ENCODE peak calls at places on chromosomes 16 and 17, in nine cellular contexts. O is SW 1271; Y is Caki2; V is left ventricle myocardium superior; P is MV-4-11; L is choroid plexus epithelial cell; G is AG09319; K is iPS DF 6.9; E is stimulated activated CD8-positive, alpha-beta memory T cell treated with anti-CD3 and anti-CD28 coated beads, Interleukin-15, amount 100 ng/mL, for 24 hours. F is an unnamed sample.

GRCh38 chr16:49588729-49589384 is 215.3 kb downstream of the C16orf78 start:
- DNase-seq in O (no peak), Y (no peak), V (no peak), P (no peak), L (peak; percentile 81), G (no peak), K (no peak), E (no peak), F (no peak)

GRCh38 chr17:49515196-49515770 is 20.2 kb downstream of the NGFR start:
- DNase-seq in O (no peak), Y (peak; percentile 88), V (peak; percentile 97), P (peak; percentile 99), L (peak; percentile 100), G (peak; percentile 97), K (no peak), E (no peak), F (peak; percentile 89)

GRCh38 chr17:63946440-63947363 is 14.6 kb upstream of the CD79B start:
- DNase-seq in O (no peak), Y (no peak), V (no peak), P (no peak), L (peak; percentile 47), G (no peak), K (no peak), E (no peak), F (no peak)

GRCh38 chr16:84259691-84260090 is 19.9 kb upstream of the KCNG4 start:
- DNase-seq in O (no peak), Y (no peak), V (no peak), P (no peak), L (no peak), G (no peak), K (no peak), E (no peak), F (no peak)

GRCh38 chr16:68973611-68974120 is 130.3 kb downstream of the TANGO6 start:
- DNase-seq in O (no peak), Y (no peak), V (no peak), P (no peak), L (no peak), G (no peak), K (no peak), E (no peak), F (no peak)

GRCh38 chr17:59361386-59361785 is 29.9 kb downstream of the YPEL2 start:
- DNase-seq in O (no peak), Y (peak; percentile 48), V (no peak), P (peak; percentile 11), L (peak; percentile 97), G (peak; percentile 84), K (no peak), E (no peak), F (no peak)

GRCh38 chr16:1310832-1311200 is 1.4 kb downstream of the UBE2I start:
- DNase-seq in O (no peak), Y (no peak), V (no peak), P (no peak), L (peak; percentile 44), G (no peak), K (no peak), E (no peak), F (no peak)

GRCh38 chr16:20910781-20911321 is 10.3 kb downstream of the LYRM1 start:
- DNase-seq in O (peak; percentile 33), Y (peak; percentile 61), V (no peak), P (peak; percentile 98), L (peak; percentile 89), G (peak; percentile 66), K (no peak), E (no peak), F (peak; percentile 61)

GRCh38 chr17:3687949-3688614 is 7.9 kb downstream of the P2RX5 start:
- DNase-seq in O (no peak), Y (no peak), V (no peak), P (no peak), L (no peak), G (no peak), K (no peak), E (no peak), F (no peak)

GRCh38 chr17:47872651-47873161 is 21.7 kb upstream of the SP6 start:
- DNase-seq in O (no peak), Y (no peak), V (no peak), P (no peak), L (peak; percentile 32), G (no peak), K (no peak), E (no peak), F (no peak)

GRCh38 chr17:59425085-59425901 is 93.8 kb downstream of the YPEL2 start:
- DNase-seq in O (no peak), Y (no peak), V (peak; percentile 66), P (peak; percentile 48), L (peak; percentile 79), G (no peak), K (no peak), E (no peak), F (no peak)

GRCh38 chr17:79909121-79909520 is 69.9 kb upstream of the CBX4 start:
- DNase-seq in O (no peak), Y (no peak), V (peak; percentile 12), P (no peak), L (no peak), G (no peak), K (no peak), E (no peak), F (no peak)

GRCh38 chr17:44061446-44061845 is 5.0 kb downstream of the LSM12 start:
- DNase-seq in O (no peak), Y (no peak), V (no peak), P (no peak), L (no peak), G (no peak), K (no peak), E (no peak), F (no peak)

GRCh38 chr16:78396046-78396445 is 296.6 kb downstream of the WWOX start:
- DNase-seq in O (no peak), Y (no peak), V (no peak), P (no peak), L (no peak), G (no peak), K (no peak), E (no peak), F (no peak)

GRCh38 chr16:86964846-86965245 is 352.3 kb downstream of the C16orf95 start:
- DNase-seq in O (no peak), Y (no peak), V (no peak), P (no peak), L (no peak), G (no peak), K (no peak), E (no peak), F (no peak)

GRCh38 chr16:4945560-4946502 is 8.9 kb upstream of the PPL start:
- DNase-seq in O (no peak), Y (peak; percentile 83), V (peak; percentile 57), P (peak; percentile 23), L (no peak), G (no peak), K (no peak), E (no peak), F (no peak)

GRCh38 chr17:42120161-42121065 is 754 bp downstream of the KAT2A start:
- DNase-seq in O (no peak), Y (no peak), V (no peak), P (no peak), L (no peak), G (no peak), K (no peak), E (no peak), F (no peak)

GRCh38 chr17:57612202-57613071 is 132.7 kb downstream of the CCDC182 start:
- DNase-seq in O (no peak), Y (peak; percentile 45), V (no peak), P (no peak), L (no peak), G (no peak), K (no peak), E (no peak), F (no peak)

GRCh38 chr16:19163215-19163614 is 4.8 kb upstream of the SYT17 start:
- DNase-seq in O (no peak), Y (no peak), V (no peak), P (no peak), L (no peak), G (no peak), K (no peak), E (no peak), F (no peak)

GRCh38 chr17:44878627-44879221 is 20.5 kb downstream of the EFTUD2 start:
- DNase-seq in O (no peak), Y (peak; percentile 25), V (no peak), P (peak; percentile 4), L (peak; percentile 60), G (no peak), K (no peak), E (no peak), F (no peak)

GRCh38 chr17:33163827-33164555 is 129.1 kb downstream of the ASIC2 start:
- DNase-seq in O (no peak), Y (peak; percentile 46), V (peak; percentile 43), P (no peak), L (no peak), G (peak; percentile 38), K (no peak), E (no peak), F (no peak)

F was measured in epithelial cell of proximal tubule.